ENCODE peak calls at places on chromosomes 3 and 15, in ten cellular contexts. K, F, U, A, O, P, V, R, E and Y are unnamed samples.

GRCh38 chr3:127614928-127615592 is 13.9 kb upstream of the PODXL2 start:
- DNase-seq in V (peak; percentile 28), R (no peak), P (no peak), E (no peak), A (no peak), O (no peak), U (no peak), K (no peak), F (no peak), Y (peak; percentile 9)

GRCh38 chr3:58874795-58875194 is 175.0 kb downstream of the CFAP20DC start:
- DNase-seq in K (no peak), E (no peak), F (no peak), R (no peak), U (no peak), A (no peak), O (peak; percentile 41), V (no peak), P (no peak), Y (no peak)

GRCh38 chr15:69499521-69500201 is 47.0 kb downstream of the RPLP1 start:
- DNase-seq in P (no peak), U (no peak), V (no peak), K (no peak), R (no peak), E (no peak), F (no peak), A (peak; percentile 44), O (no peak), Y (no peak)

GRCh38 chr15:80789296-80789695 is 10.1 kb downstream of the CEMIP start:
- DNase-seq in E (no peak), K (no peak), V (no peak), A (no peak), U (no peak), P (no peak), O (no peak), R (no peak), F (no peak), Y (no peak)

GRCh38 chr3:55875137-55875536 is 388.0 kb upstream of the WNT5A start:
- DNase-seq in K (no peak), A (no peak), F (no peak), R (no peak), O (no peak), U (no peak), P (no peak), E (no peak), V (no peak), Y (no peak)

GRCh38 chr3:165194477-165195135 is 1.6 kb downstream of the SLITRK3 start:
- DNase-seq in A (no peak), R (no peak), E (no peak), F (peak; percentile 45), K (no peak), V (no peak), P (no peak), O (no peak), U (no peak), Y (no peak)

GRCh38 chr15:70351941-70352774 is 254.4 kb upstream of the TLE3 start:
- DNase-seq in P (no peak), E (no peak), O (no peak), K (no peak), U (no peak), V (no peak), R (no peak), F (no peak), A (no peak), Y (peak; percentile 49)

GRCh38 chr3:11091088-11091590 is 63.2 kb upstream of the HRH1 start:
- DNase-seq in V (no peak), E (no peak), F (peak; percentile 74), O (no peak), P (no peak), K (no peak), R (no peak), U (no peak), A (no peak), Y (no peak)

GRCh38 chr15:41043276-41043675 is 72.8 kb downstream of the INO80 start:
- DNase-seq in F (no peak), V (no peak), U (no peak), K (no peak), P (no peak), O (no peak), R (no peak), A (no peak), E (no peak), Y (no peak)

GRCh38 chr15:83123529-83123928 is 16.1 kb downstream of the TM6SF1 start:
- DNase-seq in A (no peak), E (no peak), V (no peak), F (no peak), R (no peak), U (no peak), K (no peak), P (no peak), O (no peak), Y (no peak)

GRCh38 chr3:46845860-46846623 is 17.2 kb downstream of the MYL3 start:
- DNase-seq in R (peak; percentile 35), E (peak; percentile 82), U (peak; percentile 92), P (peak; percentile 66), K (peak; percentile 79), O (peak; percentile 76), V (peak; percentile 73), F (peak; percentile 87), A (peak; percentile 68), Y (peak; percentile 94)

GRCh38 chr3:64176461-64176996 is 48.7 kb downstream of the PRICKLE2 start:
- DNase-seq in U (no peak), V (no peak), R (no peak), F (no peak), K (no peak), P (no peak), O (peak; percentile 26), E (no peak), A (no peak), Y (no peak)

GRCh38 chr3:66693461-66693912 is 192.7 kb upstream of the LRIG1 start:
- DNase-seq in R (no peak), O (no peak), F (no peak), P (peak; percentile 55), K (no peak), V (no peak), U (no peak), A (peak; percentile 6), E (peak; percentile 35), Y (no peak)

GRCh38 chr15:40846846-40847224 is 3.0 kb downstream of the SPINT1 start:
- DNase-seq in K (no peak), R (no peak), A (no peak), E (no peak), O (no peak), F (no peak), P (no peak), V (no peak), U (peak; percentile 65), Y (peak; percentile 30)

GRCh38 chr3:195582947-195583346 is 793 bp downstream of the APOD start:
- DNase-seq in F (no peak), K (no peak), P (no peak), E (no peak), U (no peak), V (no peak), A (no peak), R (peak; percentile 27), O (no peak), Y (no peak)

GRCh38 chr3:51355891-51356578 is 29.1 kb upstream of the MANF start:
- DNase-seq in A (no peak), E (no peak), P (no peak), K (no peak), O (no peak), F (no peak), U (no peak), R (no peak), V (no peak), Y (no peak)

GRCh38 chr15:37856109-37856508 is 78.3 kb upstream of the TMCO5A start:
- DNase-seq in O (no peak), F (no peak), V (no peak), E (no peak), K (no peak), P (no peak), R (no peak), U (no peak), A (no peak), Y (no peak)
- H3K36me3 ChIP-seq in O (no peaks in the 10 kb centered on the region), F (no peaks in the 10 kb centered on the region), V (no peaks in the 10 kb centered on the region), E (no peaks in the 10 kb centered on the region), K (no peaks in the 10 kb centered on the region), P (no peaks in the 10 kb centered on the region), R (no peaks in the 10 kb centered on the region), U (no peaks in the 10 kb centered on the region), A (no peaks in the 10 kb centered on the region), Y (no peaks in the 10 kb centered on the region)

DNA sequence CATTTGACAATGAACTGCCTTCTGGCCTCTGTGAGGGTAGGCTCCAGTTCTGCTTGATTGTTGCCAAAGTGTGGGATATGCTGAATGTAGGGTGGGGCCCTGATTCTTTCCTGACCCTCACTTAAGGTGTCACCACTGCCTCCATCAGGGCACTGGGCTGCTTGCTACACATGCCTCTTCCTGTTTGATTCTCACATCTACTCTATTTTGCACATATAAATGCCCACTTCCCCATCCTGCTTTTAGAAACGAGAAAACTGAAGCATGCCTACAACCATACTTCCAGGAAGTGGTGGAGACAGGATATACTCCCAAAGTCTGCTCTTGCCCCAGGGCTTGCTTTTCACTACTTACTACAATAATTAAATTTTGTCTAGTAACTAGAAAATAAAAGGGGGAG is 6.8 kb downstream of the ZDHHC3 start:
- DNase-seq in V (no peak), O (no peak), E (no peak), P (no peak), F (no peak), R (no peak), K (no peak), U (no peak), A (no peak), Y (no peak)
- H3K36me3 ChIP-seq in V (no peaks in the 10 kb centered on the region), O (peaks cover 1% of the 10 kb centered on the region), E (no peaks in the 10 kb centered on the region), P (no peaks in the 10 kb centered on the region), F (no peaks in the 10 kb centered on the region), R (no peaks in the 10 kb centered on the region), K (no peaks in the 10 kb centered on the region), U (no peaks in the 10 kb centered on the region), A (no peaks in the 10 kb centered on the region), Y (no peaks in the 10 kb centered on the region)

GRCh38 chr3:107034142-107034541 is 343.1 kb upstream of the CCDC54 start:
- DNase-seq in E (no peak), U (no peak), K (no peak), P (no peak), V (no peak), R (no peak), F (no peak), A (no peak), O (no peak), Y (no peak)

GRCh38 chr3:107032111-107032510 is 345.1 kb upstream of the CCDC54 start:
- DNase-seq in F (no peak), U (no peak), A (no peak), O (no peak), K (no peak), R (no peak), P (no peak), E (no peak), V (no peak), Y (no peak)

DNA sequence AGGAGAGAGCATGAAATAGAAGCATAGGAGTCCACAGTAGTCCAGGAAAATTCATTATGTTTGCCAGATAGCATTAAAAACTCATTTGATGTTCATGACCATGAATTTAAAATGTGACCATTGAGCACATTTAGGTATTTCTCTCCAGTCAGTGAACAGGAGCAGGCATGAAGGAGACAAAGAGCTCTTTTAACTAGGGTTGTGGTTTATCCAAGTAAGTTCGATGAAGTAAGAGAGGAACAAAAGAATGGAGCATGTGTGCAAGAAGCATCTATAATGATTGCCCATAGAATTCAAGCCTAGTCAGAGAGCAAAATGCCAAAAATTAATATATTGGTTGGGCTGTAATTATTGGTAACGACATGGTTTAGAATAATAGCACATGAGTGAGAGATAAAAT is 342.1 kb upstream of the CCDC54 start:
- DNase-seq in E (no peak), K (no peak), P (no peak), R (no peak), V (no peak), U (no peak), F (no peak), O (no peak), A (no peak), Y (no peak)
- H3K36me3 ChIP-seq in E (no peaks in the 10 kb centered on the region), K (no peaks in the 10 kb centered on the region), P (no peaks in the 10 kb centered on the region), R (no peaks in the 10 kb centered on the region), V (no peaks in the 10 kb centered on the region), U (no peaks in the 10 kb centered on the region), F (no peaks in the 10 kb centered on the region), O (no peaks in the 10 kb centered on the region), A (no peaks in the 10 kb centered on the region), Y (no peaks in the 10 kb centered on the region)

GRCh38 chr3:141204343-141204742 is 27.3 kb upstream of the PXYLP1 start:
- DNase-seq in P (no peak), A (no peak), U (no peak), F (no peak), R (no peak), V (no peak), K (no peak), E (no peak), O (no peak), Y (no peak)
- H3K36me3 ChIP-seq in P (no peaks in the 10 kb centered on the region), A (no peaks in the 10 kb centered on the region), U (no peaks in the 10 kb centered on the region), F (no peaks in the 10 kb centered on the region), R (no peaks in the 10 kb centered on the region), V (no peaks in the 10 kb centered on the region), K (no peaks in the 10 kb centered on the region), E (no peaks in the 10 kb centered on the region), O (no peaks in the 10 kb centered on the region), Y (no peaks in the 10 kb centered on the region)